ENCODE peak calls at places on chromosomes 4 and X, in eight cellular contexts. K is breast epithelium, I is IMR-90, L is transverse colon, Q is A549, N is upper lobe of left lung, J is GM12878, T is HepG2. X is an unnamed sample.

GRCh38 chr4:72375050-72375736 is 193.8 kb downstream of the ADAMTS3 start:
- DNase-seq in K (peak; percentile 59), I (peak; percentile 69), L (no peak), Q (no peak), N (no peak), J (no peak), T (no peak), X (no peak)

GRCh38 chrX:40174594-40175415 is 77.0 kb upstream of the BCOR start:
- DNase-seq in K (no peak), I (no peak), L (peak; percentile 57), Q (no peak), N (no peak), J (no peak), T (peak; percentile 22), X (peak; percentile 88)

GRCh38 chr4:55733874-55734437 is 85.6 kb upstream of the EXOC1L start:
- DNase-seq in K (peak; percentile 45), I (peak; percentile 3), L (peak; percentile 91), Q (peak; percentile 13), N (peak; percentile 90), J (no peak), T (peak; percentile 8), X (no peak)

GRCh38 chr4:176780995-176781738 is 11.6 kb downstream of the VEGFC start:
- DNase-seq in K (no peak), I (no peak), L (no peak), Q (no peak), N (no peak), J (no peak), T (no peak), X (no peak)

GRCh38 chr4:22129454-22130075 is 181.0 kb upstream of the KCNIP4 start:
- DNase-seq in K (no peak), I (peak; percentile 26), L (peak; percentile 22), Q (no peak), N (no peak), J (no peak), T (peak; percentile 5), X (no peak)

GRCh38 chr4:110196871-110197420 is 1.5 kb downstream of the ELOVL6 start:
- DNase-seq in K (peak; percentile 23), I (peak; percentile 31), L (peak; percentile 63), Q (peak; percentile 31), N (peak; percentile 44), J (no peak), T (no peak), X (no peak)

GRCh38 chrX:28099166-28099565 is 117.9 kb upstream of the DCAF8L1 start:
- DNase-seq in K (no peak), I (no peak), L (no peak), Q (no peak), N (no peak), J (no peak), T (no peak), X (no peak)

GRCh38 chr4:74632634-74633033 is 161.7 kb downstream of the BTC start:
- DNase-seq in K (no peak), I (peak; percentile 88), L (peak; percentile 24), Q (no peak), N (peak; percentile 65), J (no peak), T (no peak), X (no peak)

GRCh38 chrX:113743069-113743468 is 840.8 kb upstream of the HTR2C start:
- DNase-seq in K (no peak), I (no peak), L (no peak), Q (no peak), N (no peak), J (no peak), T (no peak), X (no peak)

GRCh38 chrX:80430826-80431501 is 10.7 kb downstream of the TENT5D start:
- DNase-seq in K (no peak), I (no peak), L (no peak), Q (no peak), N (no peak), J (no peak), T (no peak), X (no peak)

GRCh38 chrX:50211510-50211909 is 6.9 kb downstream of the CCNB3 start:
- DNase-seq in K (no peak), I (peak; percentile 4), L (no peak), Q (no peak), N (no peak), J (no peak), T (no peak), X (no peak)

GRCh38 chrX:40083120-40083978 is 14.4 kb downstream of the BCOR start:
- DNase-seq in K (no peak), I (no peak), L (no peak), Q (no peak), N (no peak), J (no peak), T (no peak), X (peak; percentile 84)

GRCh38 chr4:40908297-40908696 is 158.5 kb downstream of the NSUN7 start:
- DNase-seq in K (peak; percentile 29), I (no peak), L (peak; percentile 10), Q (no peak), N (peak; percentile 72), J (no peak), T (no peak), X (peak; percentile 69)

GRCh38 chrX:23907106-23907495 is 637 bp downstream of the APOO start:
- DNase-seq in K (no peak), I (no peak), L (no peak), Q (no peak), N (no peak), J (no peak), T (no peak), X (no peak)

GRCh38 chrX:23911436-23911835 is 3.6 kb downstream of the CXorf58 start:
- DNase-seq in K (no peak), I (no peak), L (no peak), Q (no peak), N (no peak), J (no peak), T (no peak), X (no peak)

GRCh38 chrX:23908219-23909003 is 605 bp downstream of the CXorf58 start:
- DNase-seq in K (no peak), I (no peak), L (no peak), Q (no peak), N (no peak), J (no peak), T (no peak), X (no peak)

GRCh38 chrX:23904096-23904495 is 3.6 kb downstream of the APOO start:
- DNase-seq in K (no peak), I (peak; percentile 40), L (no peak), Q (no peak), N (no peak), J (no peak), T (no peak), X (no peak)

DNA sequence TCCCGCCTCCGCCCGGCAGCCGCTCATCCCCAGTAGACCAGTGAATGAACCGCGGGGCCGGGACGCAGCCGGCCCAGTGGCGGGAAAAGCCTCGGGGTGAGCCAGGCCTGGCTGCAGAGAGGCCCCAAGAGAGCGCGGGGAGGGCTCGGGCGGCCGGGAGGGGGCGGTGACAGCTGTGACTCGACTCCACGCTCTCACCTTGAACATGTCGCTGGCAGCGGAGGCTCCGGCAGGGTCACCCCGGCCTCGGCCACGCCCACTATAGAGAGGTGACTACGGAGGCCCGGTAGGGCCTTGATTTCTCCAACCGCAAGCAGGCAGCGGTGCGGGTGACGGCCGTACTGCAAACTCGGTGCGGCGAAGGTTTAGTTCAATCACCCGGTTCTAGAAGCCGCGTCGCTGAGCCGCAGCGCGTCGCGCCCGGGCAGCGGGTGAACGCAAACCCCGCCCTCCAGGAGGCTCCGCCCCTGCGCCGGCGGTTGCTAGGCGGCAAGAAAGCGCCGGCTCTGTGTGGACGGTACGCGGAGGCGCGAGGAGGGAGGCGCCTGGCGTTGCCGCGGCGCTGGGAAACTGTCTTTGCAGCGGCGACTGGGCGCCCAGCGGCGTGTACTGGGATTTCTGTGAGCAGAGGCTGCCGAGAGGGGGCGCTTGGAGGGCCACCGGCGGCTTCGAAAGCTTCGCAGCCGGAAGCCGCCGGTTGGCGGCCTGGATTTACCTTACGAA is at the start of the genes APOO and CXorf58:
- DNase-seq in K (peak; percentile 85), I (peak; percentile 87), L (peak; percentile 92), Q (peak; percentile 82), N (peak; percentile 94), J (peak; percentile 54), T (peak; percentile 81), X (peak; percentile 98)
- TF ChIP-seq POLR2A in K (no peak), I (no peak), L (peak; percentile 65), Q (peak; percentile 34), N (no peak), J (peak; percentile 81), T (peak; percentile 40), X (no peak)

GRCh38 chrX:75084757-75085156 is 71.3 kb downstream of the ABCB7 start:
- DNase-seq in K (no peak), I (no peak), L (no peak), Q (no peak), N (no peak), J (no peak), T (no peak), X (no peak)

DNA sequence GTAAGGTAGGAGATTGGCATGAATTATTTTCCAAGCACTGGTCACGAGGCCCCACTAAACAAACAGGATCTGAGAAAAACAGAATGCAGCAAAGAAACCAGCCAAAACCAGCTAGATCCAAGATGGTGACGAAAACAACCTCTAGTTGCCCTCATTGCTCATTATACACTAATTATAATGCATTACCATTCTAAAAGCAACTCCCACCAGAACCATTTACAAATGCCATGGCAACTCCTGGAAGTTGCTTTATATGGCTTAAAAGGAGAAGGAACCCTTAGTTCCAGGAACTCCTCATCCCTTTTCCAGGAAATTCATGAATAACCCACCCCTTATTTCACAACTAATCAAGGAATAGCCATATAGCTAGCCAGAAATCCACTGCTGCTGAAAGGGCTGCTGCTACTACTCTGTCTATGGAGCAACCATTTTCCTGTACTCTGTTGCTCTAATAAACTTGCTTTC is 69.3 kb downstream of the ABCB7 start:
- DNase-seq in K (no peak), I (no peak), L (no peak), Q (no peak), N (no peak), J (no peak), T (no peak), X (no peak)
- TF ChIP-seq POLR2A in K (no peak), I (no peak), L (no peak), Q (no peak), N (no peak), J (no peak), T (no peak), X (no peak)

GRCh38 chrX:48475774-48476577 is at the start of gene FTSJ1:
- DNase-seq in K (peak; percentile 85), I (peak; percentile 93), L (peak; percentile 90), Q (peak; percentile 84), N (peak; percentile 85), J (peak; percentile 79), T (peak; percentile 76), X (peak; percentile 96)
- TF ChIP-seq POLR2A in K (no peak), I (peak; percentile 75), L (peak; percentile 58), Q (peak; percentile 57), N (peak; percentile 46), J (peak; percentile 81), T (no peak), X (no peak)

DNA sequence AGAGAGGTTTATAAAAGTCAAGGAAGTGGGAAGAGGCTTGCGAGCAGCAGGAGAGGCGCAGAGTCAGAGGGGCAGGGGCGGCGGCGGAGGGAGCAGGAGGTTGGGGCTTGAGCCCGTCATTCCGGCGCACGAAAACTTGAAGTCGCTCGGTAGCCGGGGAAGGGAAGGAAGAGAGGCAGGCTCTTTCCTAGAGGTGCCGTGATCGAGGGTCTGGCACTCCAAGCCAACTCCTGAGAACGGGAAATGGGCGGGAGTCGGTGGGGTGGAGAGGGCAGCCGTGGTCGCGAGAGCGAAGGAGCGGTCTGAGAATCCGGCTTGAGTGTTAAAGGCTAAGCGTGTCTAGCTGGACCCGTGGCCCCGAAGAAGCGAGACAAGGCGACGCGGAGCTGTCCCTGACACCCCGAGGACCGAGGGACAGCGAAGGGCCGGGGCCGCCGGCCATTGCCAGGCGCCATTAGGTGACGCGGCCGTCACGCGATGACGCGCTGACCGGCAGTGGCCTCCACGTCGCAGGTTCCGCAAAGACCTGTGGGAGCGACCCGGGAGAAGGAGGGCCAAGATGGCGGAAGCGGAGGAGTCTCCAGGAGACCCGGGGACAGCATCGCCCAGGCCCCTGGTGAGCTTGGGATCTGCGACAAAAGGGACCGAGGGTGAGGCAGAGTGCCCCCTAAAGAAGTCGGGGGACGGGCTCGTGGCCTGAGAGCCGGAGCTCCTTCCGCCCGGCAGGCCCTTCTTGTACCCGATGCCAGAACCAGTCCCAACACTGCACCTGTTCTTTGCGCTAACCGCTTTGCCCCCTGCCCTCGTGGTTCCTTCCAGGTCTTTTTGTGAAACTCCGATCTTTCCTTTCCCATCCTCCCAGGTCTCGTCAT is at the start of gene YIPF6:
- DNase-seq in K (peak; percentile 66), I (peak; percentile 72), L (peak; percentile 83), Q (peak; percentile 56), N (peak; percentile 79), J (no peak), T (peak; percentile 55), X (peak; percentile 94)
- TF ChIP-seq POLR2A in K (peak; percentile 76), I (peak; percentile 96), L (peak; percentile 87), Q (peak; percentile 97), N (peak; percentile 66), J (peak; percentile 97), T (peak; percentile 94), X (peak; percentile 21)